ENCODE peak calls at places on chromosomes 7 and 10, in five cellular contexts. X is HepG2, M is A549, W is K562, H is H1. R is an unnamed sample.

GRCh38 chr7:12623885-12624498 is 53.5 kb downstream of the SCIN start:
- DNase-seq in X (no peak), M (peak), W (peak), H (no peak), R (peak)

GRCh38 chr7:47635091-47636090 is 53.5 kb upstream of the TNS3 start:
- DNase-seq in X (peak), M (peak), W (no peak), H (peak), R (peak)

GRCh38 chr10:6270951-6271350 is 68.2 kb downstream of the PFKFB3 start:
- DNase-seq in X (no peak), M (no peak), W (no peak), H (no peak), R (no peak)

GRCh38 chr10:117546020-117546629 is 3.6 kb downstream of the EMX2 start:
- DNase-seq in X (no peak), M (no peak), W (no peak), H (no peak), R (no peak)

GRCh38 chr7:11775401-11775800 is 56.6 kb downstream of the THSD7A start:
- DNase-seq in X (no peak), M (no peak), W (no peak), H (no peak), R (no peak)

GRCh38 chr7:80740778-80741545 is 102.5 kb downstream of the CD36 start:
- DNase-seq in X (no peak), M (no peak), W (no peak), H (no peak), R (no peak)

GRCh38 chr10:99315853-99316252 is 13.3 kb upstream of the CNNM1 start:
- DNase-seq in X (no peak), M (no peak), W (no peak), H (no peak), R (no peak)

GRCh38 chr7:26648429-26649015 is 215.9 kb downstream of the SKAP2 start:
- DNase-seq in X (no peak), M (no peak), W (no peak), H (no peak), R (no peak)

GRCh38 chr10:130479146-130479545 is 343.0 kb downstream of the GLRX3 start:
- DNase-seq in X (no peak), M (no peak), W (peak), H (no peak), R (no peak)

GRCh38 chr10:112986791-112987190 is 36.7 kb downstream of the TCF7L2 start:
- DNase-seq in X (no peak), M (no peak), W (no peak), H (no peak), R (no peak)

GRCh38 chr10:118163227-118163626 is 116.5 kb upstream of the RAB11FIP2 start:
- DNase-seq in X (no peak), M (no peak), W (no peak), H (no peak), R (no peak)

GRCh38 chr7:13850185-13850752 is 139.2 kb downstream of the ETV1 start:
- DNase-seq in X (no peak), M (no peak), W (peak), H (no peak), R (peak)
- TF ChIP-seq CHD2 in X (no peak), M (no peak), W (no peak), H (no peak), R (no peak)

GRCh38 chr7:121079425-121080169 is 91.1 kb downstream of the CPED1 start:
- DNase-seq in X (peak), M (no peak), W (no peak), H (no peak), R (no peak)

GRCh38 chr7:121077165-121077630 is 88.7 kb downstream of the CPED1 start:
- DNase-seq in X (no peak), M (no peak), W (no peak), H (no peak), R (no peak)

GRCh38 chr7:121080257-121080912 is 91.9 kb downstream of the CPED1 start:
- DNase-seq in X (no peak), M (no peak), W (no peak), H (no peak), R (no peak)

GRCh38 chr7:121080913-121081326 is 92.4 kb downstream of the CPED1 start:
- DNase-seq in X (no peak), M (no peak), W (no peak), H (no peak), R (no peak)

DNA sequence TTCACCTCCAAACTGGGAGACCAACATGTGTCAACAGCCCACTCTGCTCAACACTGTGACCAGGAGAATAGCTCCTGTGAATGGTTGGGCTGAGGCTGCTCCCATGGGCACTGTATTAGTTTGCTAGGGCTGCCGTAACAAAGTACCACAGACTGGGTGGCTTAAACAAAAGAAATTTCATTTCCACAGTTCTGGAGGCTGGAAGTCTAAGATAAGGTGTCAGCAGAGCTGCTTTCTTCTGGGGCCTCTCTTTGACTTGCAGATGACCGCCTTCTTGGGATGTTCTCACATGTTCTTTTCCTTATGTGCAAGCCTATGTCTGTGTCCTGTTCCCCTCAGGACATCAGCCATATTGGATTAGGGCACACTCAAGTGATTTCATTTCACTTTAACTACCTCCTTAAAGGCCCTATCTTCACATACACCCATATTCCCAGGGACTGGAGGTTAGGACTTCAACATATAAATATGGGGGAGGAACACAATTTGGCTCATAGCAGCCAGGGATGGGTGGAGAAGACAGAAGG is 90.3 kb downstream of the CPED1 start:
- DNase-seq in X (no peak), M (no peak), W (peak), H (no peak), R (no peak)
- TF ChIP-seq EP300 in X (no peak), M (no peak), W (no peak), H (no peak), R (no peak)

GRCh38 chr10:100534726-100535125 is 1.0 kb upstream of the HIF1AN start:
- DNase-seq in X (no peak), M (no peak), W (no peak), H (no peak), R (no peak)

GRCh38 chr10:100531761-100532160 is 2.1 kb upstream of the NDUFB8 start:
- DNase-seq in X (no peak), M (no peak), W (no peak), H (no peak), R (no peak)

GRCh38 chr10:100535338-100535714 is 417 bp upstream of the HIF1AN start:
- DNase-seq in X (no peak), M (no peak), W (no peak), H (no peak), R (no peak)

GRCh38 chr10:100537475-100537874 is 1.7 kb downstream of the HIF1AN start:
- DNase-seq in X (no peak), M (no peak), W (no peak), H (no peak), R (no peak)

DNA sequence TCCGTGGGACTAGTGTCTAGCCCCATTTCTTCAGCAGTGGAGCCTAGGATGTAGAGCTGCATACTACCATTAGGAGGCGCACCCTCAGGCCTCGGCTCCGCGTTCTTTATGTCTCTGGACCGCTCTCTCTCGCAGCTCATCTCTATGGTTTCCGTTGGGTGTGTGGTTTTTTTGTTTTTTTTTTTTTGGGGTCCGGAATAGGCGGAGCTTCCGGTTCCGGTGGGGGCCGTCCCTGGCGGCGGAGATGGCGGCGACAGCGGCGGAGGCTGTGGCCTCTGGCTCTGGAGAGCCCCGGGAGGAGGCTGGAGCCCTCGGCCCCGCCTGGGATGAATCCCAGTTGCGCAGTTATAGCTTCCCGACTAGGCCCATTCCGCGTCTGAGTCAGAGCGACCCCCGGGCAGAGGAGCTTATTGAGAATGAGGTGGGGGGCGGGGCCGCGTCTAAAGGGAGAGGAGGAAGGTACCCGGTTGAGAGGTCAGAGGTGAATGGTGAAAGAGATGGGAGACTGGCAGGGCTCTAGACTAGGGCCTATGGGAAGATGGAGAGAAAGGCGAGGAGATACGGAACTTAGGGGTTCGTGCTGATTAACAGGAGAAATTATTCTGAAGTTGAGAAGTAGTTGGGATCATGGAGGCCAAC is at the start of gene HIF1AN:
- DNase-seq in X (peak), M (peak), W (peak), H (peak), R (peak)
- H3K27ac ChIP-seq in X (no peak), M (peak), W (peak), H (no peak), R (peak)

GRCh38 chr10:100565206-100565985 is 29.7 kb downstream of the HIF1AN start:
- DNase-seq in X (no peak), M (no peak), W (no peak), H (no peak), R (no peak)

GRCh38 chr10:100562008-100562672 is 26.4 kb downstream of the HIF1AN start:
- DNase-seq in X (peak), M (peak), W (peak), H (peak), R (peak)

GRCh38 chr10:100561005-100561404 is 25.3 kb downstream of the HIF1AN start:
- DNase-seq in X (no peak), M (no peak), W (no peak), H (no peak), R (no peak)

GRCh38 chr10:100560248-100560647 is 24.5 kb downstream of the HIF1AN start:
- DNase-seq in X (no peak), M (no peak), W (no peak), H (no peak), R (no peak)

DNA sequence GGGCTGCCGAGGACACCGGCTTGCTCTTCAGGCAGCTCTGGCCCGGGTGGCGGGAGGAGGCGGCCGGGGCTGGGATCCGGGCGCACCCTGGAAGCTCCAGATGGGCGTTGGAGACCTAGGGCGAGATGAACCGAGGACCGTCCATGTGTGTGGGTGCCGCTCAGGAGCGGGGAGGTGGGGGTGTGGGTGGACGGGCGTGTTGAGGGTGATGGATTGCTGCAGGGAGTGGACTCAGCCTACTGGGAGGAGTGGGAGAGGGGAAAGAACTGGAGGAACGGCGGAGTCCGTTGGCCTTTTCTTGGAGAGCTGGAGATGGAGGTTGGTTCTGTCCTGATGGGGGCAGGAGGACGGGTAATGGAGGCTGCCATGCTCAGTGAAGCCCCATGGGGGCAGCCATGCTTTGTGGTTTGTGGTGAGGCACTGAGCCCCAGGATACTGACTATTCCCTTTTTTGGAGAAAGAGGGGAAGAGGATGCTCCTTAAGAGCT is 27.1 kb downstream of the HIF1AN start:
- DNase-seq in X (peak), M (peak), W (peak), H (peak), R (peak)
- TF ChIP-seq CHD2 in X (no peak), M (no peak), W (no peak), H (no peak), R (no peak)

DNA sequence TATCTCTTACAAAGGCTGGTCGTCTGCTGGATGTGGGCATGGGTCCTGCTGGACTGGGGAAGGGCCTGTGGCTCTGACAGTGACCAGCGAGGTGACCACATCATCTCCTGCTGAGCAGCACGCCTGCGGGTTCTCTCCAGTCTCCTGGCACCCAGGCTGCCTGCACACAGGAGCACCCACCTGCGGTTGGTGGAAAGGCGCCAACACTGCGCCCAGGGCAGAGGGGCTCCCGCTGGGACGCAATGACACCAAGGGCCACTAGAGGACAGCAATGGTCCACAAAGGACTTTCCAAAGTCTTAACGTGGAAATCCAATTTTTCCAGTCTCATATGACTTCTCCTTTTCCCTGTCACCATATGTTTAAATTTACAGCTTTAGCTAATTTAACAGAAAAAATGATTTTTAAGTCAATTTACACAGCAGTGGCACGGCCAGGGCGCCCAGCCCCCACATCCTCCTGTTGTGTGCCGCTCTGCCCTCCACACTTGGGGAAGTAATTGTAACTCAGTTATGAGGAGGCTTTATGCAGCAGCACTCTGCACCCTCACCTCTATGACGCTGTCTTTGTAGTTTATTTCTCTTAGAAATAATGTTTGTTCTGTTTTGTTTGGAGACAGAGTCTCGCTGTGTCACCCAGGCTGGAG is 38.1 kb downstream of the CFAP46 start:
- DNase-seq in X (peak), M (peak), W (peak), H (peak), R (peak)
- TF ChIP-seq EP300 in X (no peak), M (no peak), W (no peak), H (no peak), R (no peak)

GRCh38 chr7:54980521-54980920 is 38.3 kb upstream of the EGFR start:
- DNase-seq in X (no peak), M (no peak), W (no peak), H (no peak), R (no peak)

GRCh38 chr7:54972733-54973294 is 46.0 kb upstream of the EGFR start:
- DNase-seq in X (no peak), M (no peak), W (no peak), H (no peak), R (no peak)

GRCh38 chr7:54981913-54982312 is 36.9 kb upstream of the EGFR start:
- DNase-seq in X (no peak), M (no peak), W (peak), H (no peak), R (no peak)

GRCh38 chr7:54978364-54979116 is 40.3 kb upstream of the EGFR start:
- DNase-seq in X (no peak), M (no peak), W (no peak), H (no peak), R (no peak)
- H3K27ac ChIP-seq in X (no peak), M (no peak), W (no peak), H (no peak), R (no peak)

DNA sequence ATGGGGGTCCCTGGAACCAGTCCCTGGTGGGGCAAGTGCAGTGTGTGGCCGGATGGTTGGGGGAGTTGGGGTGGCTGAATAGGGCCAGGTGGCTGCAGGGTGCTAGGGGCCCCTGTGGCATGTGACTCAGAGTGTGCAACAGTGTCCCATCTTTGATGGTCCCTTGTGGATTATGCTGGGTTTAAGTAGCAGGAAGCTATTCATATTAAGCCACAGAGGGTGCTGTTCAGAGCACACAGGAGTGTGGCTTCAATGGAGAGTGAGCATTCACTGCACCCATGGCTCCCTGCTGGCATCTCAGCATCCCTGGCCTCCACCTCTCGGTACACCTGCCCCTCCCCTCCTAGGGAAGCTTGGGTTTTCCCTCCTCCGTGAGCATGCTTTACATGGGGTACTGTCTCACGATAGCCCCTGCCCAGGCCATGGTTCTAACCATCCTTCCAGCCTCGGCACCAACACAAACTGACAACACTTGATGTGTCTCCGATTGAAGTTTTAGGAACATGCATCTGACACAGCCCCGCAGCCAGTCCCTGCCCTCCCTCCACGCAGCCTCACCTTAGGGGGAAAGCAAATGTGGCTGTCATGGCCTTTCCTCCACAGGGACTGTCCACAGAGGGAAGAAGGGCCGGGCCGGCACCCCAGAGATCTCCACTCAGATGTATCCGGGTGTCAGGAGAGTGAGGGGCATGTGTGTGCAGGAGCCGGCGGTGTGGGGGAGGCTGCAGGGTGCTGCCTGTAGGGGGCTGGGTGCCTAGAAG is 30.4 kb upstream of the PPIF start:
- DNase-seq in X (peak), M (no peak), W (no peak), H (no peak), R (peak)
- TF ChIP-seq CHD2 in X (no peak), M (no peak), W (no peak), H (no peak), R (no peak)

DNA sequence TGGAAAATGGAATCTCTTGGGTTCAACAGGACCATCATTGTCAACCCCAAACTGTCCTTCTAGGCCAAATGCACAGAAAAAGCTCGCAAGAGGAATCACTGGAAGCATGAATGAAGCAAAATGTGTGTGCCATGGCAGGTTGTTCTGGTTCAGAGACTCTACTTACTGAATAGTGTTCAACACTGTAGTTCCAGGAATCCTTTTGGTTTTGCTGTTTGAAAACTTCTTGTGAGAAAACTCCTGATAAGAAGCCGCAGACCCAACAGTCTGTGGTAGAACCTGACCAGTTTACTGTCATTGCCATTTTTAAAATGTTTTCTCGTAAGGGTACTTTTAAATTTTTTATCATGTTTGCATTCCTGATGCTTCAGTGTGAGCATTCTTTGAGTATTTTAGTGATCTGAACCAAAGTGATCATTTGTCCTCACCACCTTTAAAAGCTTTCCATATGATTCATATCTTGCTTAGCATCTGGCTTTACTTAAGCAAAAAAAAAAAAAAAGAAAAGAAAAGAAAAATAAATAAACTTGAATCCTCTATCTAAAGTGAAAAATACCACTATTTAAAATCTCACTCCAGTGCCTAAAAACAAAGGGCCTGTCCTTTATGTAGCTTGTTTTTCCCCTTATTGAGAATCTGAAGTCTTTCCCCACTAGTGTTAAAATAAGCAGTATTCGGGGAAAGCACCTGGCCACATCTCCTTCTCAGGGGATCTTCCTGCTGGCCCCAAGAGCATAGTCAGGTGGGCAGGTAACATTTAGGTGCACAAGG is 92.4 kb downstream of the WNT2 start:
- DNase-seq in X (no peak), M (no peak), W (no peak), H (no peak), R (no peak)
- TF ChIP-seq EP300 in X (no peak), M (no peak), W (no peak), H (no peak), R (no peak)

R was measured in SK-N-SH.